ENCODE peak calls at places on chromosomes 1 and 21, in ten cellular contexts. A, Y, F, W, X, C, U, H, P and M are unnamed samples.

GRCh38 chr1:233668146-233668724 is 54.3 kb downstream of the KCNK1 start:
- DNase-seq in A (no peak), Y (no peak), F (no peak), W (no peak), X (no peak), C (no peak), U (no peak), H (no peak), P (no peak), M (no peak)

GRCh38 chr1:230160957-230161771 is 94.1 kb downstream of the GALNT2 start:
- DNase-seq in A (no peak), Y (no peak), F (no peak), W (no peak), X (no peak), C (no peak), U (no peak), H (no peak), P (no peak), M (no peak)

GRCh38 chr1:2985694-2986548 is 35.3 kb upstream of the ACTRT2 start:
- DNase-seq in A (no peak), Y (no peak), F (no peak), W (no peak), X (no peak), C (no peak), U (no peak), H (no peak), P (no peak), M (no peak)

GRCh38 chr1:67250051-67250653 is 57.5 kb upstream of the IL12RB2 start:
- DNase-seq in A (no peak), Y (no peak), F (no peak), W (no peak), X (no peak), C (no peak), U (no peak), H (no peak), P (no peak), M (no peak)

GRCh38 chr1:21586926-21587601 is 77.8 kb downstream of the ALPL start:
- DNase-seq in A (no peak), Y (no peak), F (peak; percentile 75), W (no peak), X (no peak), C (no peak), U (no peak), H (peak; percentile 11), P (peak; percentile 96), M (peak; percentile 21)

GRCh38 chr1:980602-981395 is 1.1 kb downstream of the PERM1 start:
- DNase-seq in A (no peak), Y (no peak), F (peak; percentile 89), W (no peak), X (no peak), C (no peak), U (no peak), H (no peak), P (no peak), M (no peak)

GRCh38 chr21:45644041-45644906 is 749 bp downstream of the PCBP3 start:
- DNase-seq in A (peak; percentile 11), Y (no peak), F (peak; percentile 67), W (no peak), X (no peak), C (peak; percentile 43), U (no peak), H (no peak), P (peak; percentile 56), M (no peak)

GRCh38 chr1:150877220-150877516 is 769 bp upstream of the ARNT start:
- DNase-seq in A (no peak), Y (no peak), F (no peak), W (no peak), X (no peak), C (no peak), U (no peak), H (no peak), P (no peak), M (no peak)

GRCh38 chr1:155010211-155010918 is 7.8 kb downstream of the ZBTB7B start:
- DNase-seq in A (no peak), Y (no peak), F (no peak), W (no peak), X (no peak), C (no peak), U (no peak), H (no peak), P (no peak), M (no peak)

GRCh38 chr1:13573586-13573985 is 10.0 kb upstream of the PDPN start:
- DNase-seq in A (no peak), Y (no peak), F (no peak), W (no peak), X (no peak), C (no peak), U (no peak), H (no peak), P (no peak), M (no peak)

GRCh38 chr1:243253211-243253926 is 1.7 kb downstream of the CEP170 start:
- DNase-seq in A (no peak), Y (no peak), F (no peak), W (no peak), X (no peak), C (no peak), U (no peak), H (no peak), P (no peak), M (no peak)

GRCh38 chr1:30675761-30676160 is 47.6 kb downstream of the MATN1 start:
- DNase-seq in A (no peak), Y (no peak), F (no peak), W (no peak), X (no peak), C (no peak), U (no peak), H (no peak), P (no peak), M (no peak)

GRCh38 chr1:178057131-178057765 is 36.7 kb upstream of the RASAL2 start:
- DNase-seq in A (no peak), Y (no peak), F (no peak), W (no peak), X (no peak), C (no peak), U (no peak), H (no peak), P (peak; percentile 23), M (no peak)

GRCh38 chr1:41743361-41743760 is 175.4 kb downstream of the HIVEP3 start:
- DNase-seq in A (no peak), Y (no peak), F (no peak), W (no peak), X (no peak), C (no peak), U (no peak), H (no peak), P (peak; percentile 67), M (no peak)

GRCh38 chr1:184419734-184420161 is 32.9 kb downstream of the C1orf21 start:
- DNase-seq in A (no peak), Y (no peak), F (no peak), W (no peak), X (no peak), C (no peak), U (no peak), H (no peak), P (peak; percentile 45), M (no peak)

GRCh38 chr1:31776032-31776431 is 11.9 kb upstream of the ADGRB2 start:
- DNase-seq in A (no peak), Y (no peak), F (no peak), W (no peak), X (no peak), C (no peak), U (no peak), H (no peak), P (no peak), M (no peak)

GRCh38 chr1:193434319-193434718 is 247.9 kb upstream of the B3GALT2 start:
- DNase-seq in A (no peak), Y (no peak), F (no peak), W (no peak), X (no peak), C (no peak), U (no peak), H (no peak), P (peak; percentile 29), M (no peak)

GRCh38 chr1:92886886-92887419 is 55.1 kb downstream of the RPL5 start:
- DNase-seq in A (no peak), Y (no peak), F (no peak), W (no peak), X (no peak), C (no peak), U (no peak), H (no peak), P (no peak), M (no peak)

GRCh38 chr1:12581179-12581578 is 36.8 kb downstream of the DHRS3 start:
- DNase-seq in A (no peak), Y (no peak), F (no peak), W (no peak), X (no peak), C (no peak), U (no peak), H (no peak), P (no peak), M (no peak)

GRCh38 chr1:59427155-59427554 is 130.3 kb downstream of the FGGY start:
- DNase-seq in A (no peak), Y (no peak), F (no peak), W (no peak), X (no peak), C (no peak), U (no peak), H (no peak), P (peak; percentile 92), M (no peak)

GRCh38 chr1:190000365-190000872 is 477.2 kb downstream of the BRINP3 start:
- DNase-seq in A (no peak), Y (no peak), F (no peak), W (no peak), X (no peak), C (no peak), U (no peak), H (no peak), P (peak; percentile 5), M (no peak)

GRCh38 chr1:111735858-111736544 is 3.2 kb downstream of the INKA2 start:
- DNase-seq in A (no peak), Y (no peak), F (no peak), W (no peak), X (no peak), C (no peak), U (no peak), H (no peak), P (no peak), M (no peak)

GRCh38 chr1:46512792-46513190 is 23.2 kb downstream of the DMBX1 start:
- DNase-seq in A (no peak), Y (no peak), F (peak; percentile 20), W (no peak), X (no peak), C (no peak), U (no peak), H (no peak), P (no peak), M (no peak)

GRCh38 chr1:48873944-48874343 is 97.3 kb upstream of the BEND5 start:
- DNase-seq in A (no peak), Y (no peak), F (no peak), W (no peak), X (no peak), C (no peak), U (no peak), H (no peak), P (no peak), M (no peak)

GRCh38 chr1:223872308-223872878 is 26.6 kb upstream of the TP53BP2 start:
- DNase-seq in A (no peak), Y (no peak), F (no peak), W (no peak), X (no peak), C (no peak), U (no peak), H (no peak), P (no peak), M (no peak)

GRCh38 chr21:35505067-35505466 is 456.0 kb upstream of the RUNX1 start:
- DNase-seq in A (no peak), Y (no peak), F (no peak), W (no peak), X (no peak), C (no peak), U (no peak), H (no peak), P (no peak), M (no peak)

GRCh38 chr1:46670134-46670533 is 1.5 kb upstream of the TEX38 start:
- DNase-seq in A (no peak), Y (no peak), F (no peak), W (no peak), X (no peak), C (no peak), U (no peak), H (no peak), P (no peak), M (no peak)

GRCh38 chr1:106498238-106498637 is 558.2 kb upstream of the PRMT6 start:
- DNase-seq in A (no peak), Y (no peak), F (no peak), W (no peak), X (no peak), C (no peak), U (no peak), H (no peak), P (no peak), M (no peak)